ENCODE peak calls at places on chromosomes 5 and 9, in seven cellular contexts. K is naive thymus-derived CD4-positive, alpha-beta T cell; L is nephron progenitor cell; Y is HuH-7.5; D is KBM-7; A is fibroblast of villous mesenchyme; X is HTR-8/SVneo. G is an unnamed sample.

GRCh38 chr9:14806941-14807340 is 84.4 kb upstream of the CER1 start:
- DNase-seq in K (no peak), L (no peak), Y (no peak), D (no peak), A (peak), X (no peak), G (no peak)

GRCh38 chr9:129851821-129852220 is 16.6 kb downstream of the USP20 start:
- DNase-seq in K (no peak), L (no peak), Y (no peak), D (no peak), A (no peak), X (no peak), G (no peak)

GRCh38 chr9:34650816-34651215 is 1.2 kb upstream of the IL11RA start:
- DNase-seq in K (no peak), L (no peak), Y (no peak), D (no peak), A (peak), X (no peak), G (no peak)

GRCh38 chr9:76818271-76818670 is 54.0 kb downstream of the PCA3 start:
- DNase-seq in K (no peak), L (no peak), Y (no peak), D (no peak), A (peak), X (peak), G (no peak)

GRCh38 chr9:35771524-35771923 is 17.4 kb upstream of the MSMP start:
- DNase-seq in K (no peak), L (no peak), Y (no peak), D (no peak), A (peak), X (no peak), G (no peak)

GRCh38 chr9:135079018-135079417 is 8.4 kb upstream of the OLFM1 start:
- DNase-seq in K (no peak), L (no peak), Y (no peak), D (no peak), A (no peak), X (no peak), G (no peak)

GRCh38 chr5:129204525-129204924 is 110.0 kb downstream of the ISOC1 start:
- DNase-seq in K (no peak), L (no peak), Y (no peak), D (no peak), A (no peak), X (no peak), G (no peak)

GRCh38 chr9:76521244-76521673 is 62.3 kb downstream of the GCNT1 start:
- DNase-seq in K (no peak), L (no peak), Y (no peak), D (no peak), A (no peak), X (no peak), G (no peak)

GRCh38 chr9:120663950-120664349 is 50.3 kb downstream of the MEGF9 start:
- DNase-seq in K (no peak), L (no peak), Y (no peak), D (no peak), A (no peak), X (no peak), G (no peak)

GRCh38 chr9:93207326-93207814 is 23.4 kb downstream of the WNK2 start:
- DNase-seq in K (no peak), L (no peak), Y (no peak), D (no peak), A (peak), X (no peak), G (no peak)

GRCh38 chr5:38757451-38758245 is 88.2 kb upstream of the OSMR start:
- DNase-seq in K (no peak), L (no peak), Y (no peak), D (no peak), A (peak), X (no peak), G (no peak)

GRCh38 chr9:123717581-123717980 is 212.3 kb downstream of the DENND1A start:
- DNase-seq in K (no peak), L (no peak), Y (no peak), D (no peak), A (no peak), X (no peak), G (no peak)

GRCh38 chr5:58013542-58014258 is 446.2 kb downstream of the PLK2 start:
- DNase-seq in K (no peak), L (no peak), Y (no peak), D (no peak), A (no peak), X (no peak), G (no peak)

GRCh38 chr5:9932770-9933169 is 302.6 kb upstream of the TAS2R1 start:
- DNase-seq in K (no peak), L (no peak), Y (no peak), D (no peak), A (peak), X (peak), G (no peak)

G was measured in stimulated activated naive CD8-positive, alpha-beta T cell treated with anti-CD3 and anti-CD28 coated beads, Interleukin-15, Interleukin-2, amounts not matched to agents 100 U/mL and 50 U/mL, for 24 hours.